ENCODE peak calls at places on chromosomes 3 and 15, in four cellular contexts. V is IMR-90, R is NCI-H524, N is nephron progenitor cell. I is an unnamed sample.

GRCh38 chr3:170355738-170356595 is 1.5 kb upstream of the SKIL start:
- DNase-seq in V (peak), N (peak), R (peak), I (peak)

GRCh38 chr15:62428259-62428658 is 263.2 kb upstream of the C2CD4B start:
- DNase-seq in R (no peak), N (no peak), V (no peak), I (no peak)

GRCh38 chr3:159766563-159767185 is 222.0 kb upstream of the IL12A start:
- DNase-seq in V (peak), N (no peak), R (peak), I (no peak)

GRCh38 chr3:46900007-46900292 is 22.4 kb downstream of the PTH1R start:
- DNase-seq in V (no peak), R (no peak), N (no peak), I (no peak)

GRCh38 chr3:108448593-108448992 is 61.8 kb downstream of the MYH15 start:
- DNase-seq in V (no peak), N (no peak), R (no peak), I (no peak)

GRCh38 chr15:97026781-97027180 is 696.3 kb downstream of the NR2F2 start:
- DNase-seq in N (no peak), R (no peak), V (no peak), I (no peak)

GRCh38 chr15:52481915-52482314 is 46.8 kb downstream of the MYO5A start:
- DNase-seq in R (no peak), V (peak), N (no peak), I (no peak)

GRCh38 chr15:73608475-73608874 is 24.7 kb downstream of the NPTN start:
- DNase-seq in N (no peak), V (no peak), R (no peak), I (no peak)

GRCh38 chr15:69298697-69299441 is at the start of gene PAQR5:
- DNase-seq in V (no peak), R (no peak), N (peak), I (no peak)

GRCh38 chr3:83453010-83453409 is 1505.8 kb upstream of the CADM2 start:
- DNase-seq in V (no peak), N (no peak), R (no peak), I (no peak)

GRCh38 chr15:31503256-31503655 is 176.6 kb downstream of the KLF13 start:
- DNase-seq in V (no peak), R (no peak), N (no peak), I (no peak)

GRCh38 chr3:58563386-58564035 is 13.7 kb downstream of the FAM107A start:
- DNase-seq in N (no peak), R (no peak), V (no peak), I (no peak)

GRCh38 chr3:64150527-64151238 is 74.6 kb downstream of the PRICKLE2 start:
- DNase-seq in N (no peak), V (peak), R (peak), I (peak)

GRCh38 chr15:51162865-51163762 is 68.4 kb upstream of the TNFAIP8L3 start:
- DNase-seq in N (peak), V (peak), R (peak), I (peak)

GRCh38 chr3:183359036-183359435 is 69.4 kb downstream of the MCF2L2 start:
- DNase-seq in N (no peak), R (no peak), V (no peak), I (no peak)

GRCh38 chr3:180615954-180616353 is 14.0 kb downstream of the TTC14 start:
- DNase-seq in V (no peak), R (no peak), N (no peak), I (no peak)

GRCh38 chr3:197408177-197408957 is 110.0 kb upstream of the DLG1 start:
- DNase-seq in N (no peak), R (no peak), V (peak), I (no peak)

GRCh38 chr3:99630815-99631214 is 7.6 kb upstream of the COL8A1 start:
- DNase-seq in N (no peak), R (no peak), V (no peak), I (no peak)

GRCh38 chr15:68187559-68187958 is 17.6 kb downstream of the CALML4 start:
- DNase-seq in N (no peak), R (no peak), V (peak), I (peak)

GRCh38 chr15:99703603-99704443 is 29.4 kb downstream of the LYSMD4 start:
- DNase-seq in V (peak), R (no peak), N (no peak), I (no peak)

GRCh38 chr3:25648107-25648535 is 16.6 kb downstream of the TOP2B start:
- DNase-seq in N (peak), R (peak), V (peak), I (peak)

GRCh38 chr15:70742928-70743327 is 20.4 kb downstream of the UACA start:
- DNase-seq in R (no peak), V (no peak), N (no peak), I (no peak)

GRCh38 chr15:59237854-59238252 is 31.2 kb downstream of the LDHAL6B start:
- DNase-seq in R (no peak), N (no peak), V (no peak), I (no peak)

GRCh38 chr15:33476076-33476475 is 165.3 kb downstream of the RYR3 start:
- DNase-seq in V (no peak), R (no peak), N (no peak), I (no peak)

GRCh38 chr3:86562095-86562494 is 428.9 kb downstream of the VGLL3 start:
- DNase-seq in V (no peak), N (no peak), R (no peak), I (no peak)

GRCh38 chr3:40593351-40593750 is 68.6 kb downstream of the ZNF621 start:
- DNase-seq in R (no peak), V (no peak), N (no peak), I (no peak)

GRCh38 chr3:50269977-50270413 is 1.0 kb downstream of the SEMA3B start:
- DNase-seq in R (no peak), V (peak), N (no peak), I (no peak)

I was measured in heart left ventricle.